ENCODE peak calls at places on chromosomes 4 and X, in four cellular contexts. One of them, this sample, is unnamed.
A peak's percentile ranks its signal among the peaks of the same experiment; 100 is the strongest.

GRCh38 chr4:15990570-15991285 is 27.8 kb upstream of the FGFBP2 start:
- DNase-seq in retinal pigment epithelial cell: no peak
- DNase-seq in AG04450: no peak
- DNase-seq in fibroblast of villous mesenchyme: no peak
- DNase-seq in this sample: no peak

GRCh38 chr4:70190579-70190978 is 4.9 kb upstream of the ODAM start:
- DNase-seq in retinal pigment epithelial cell: no peak
- DNase-seq in AG04450: no peak
- DNase-seq in fibroblast of villous mesenchyme: no peak
- DNase-seq in this sample: no peak

GRCh38 chrX:132745593-132745992 is 212.8 kb downstream of the HS6ST2 start:
- DNase-seq in retinal pigment epithelial cell: no peak
- DNase-seq in AG04450: no peak
- DNase-seq in fibroblast of villous mesenchyme: no peak
- DNase-seq in this sample: no peak

GRCh38 chr4:83490876-83491450 is 6.1 kb upstream of the ABRAXAS1 start:
- DNase-seq in retinal pigment epithelial cell: peak; percentile 71
- DNase-seq in AG04450: no peak
- DNase-seq in fibroblast of villous mesenchyme: peak; percentile 41
- DNase-seq in this sample: peak; percentile 56

GRCh38 chr4:8086751-8087445 is 71.7 kb downstream of the ABLIM2 start:
- DNase-seq in retinal pigment epithelial cell: no peak
- DNase-seq in AG04450: no peak
- DNase-seq in fibroblast of villous mesenchyme: no peak
- DNase-seq in this sample: no peak

GRCh38 chr4:73259552-73260140 is 1.0 kb upstream of the ANKRD17 start:
- DNase-seq in retinal pigment epithelial cell: no peak
- DNase-seq in AG04450: no peak
- DNase-seq in fibroblast of villous mesenchyme: peak; percentile 53
- DNase-seq in this sample: no peak

GRCh38 chr4:12949719-12950118 is 534.4 kb downstream of the RAB28 start:
- DNase-seq in retinal pigment epithelial cell: no peak
- DNase-seq in AG04450: no peak
- DNase-seq in fibroblast of villous mesenchyme: no peak
- DNase-seq in this sample: no peak

GRCh38 chrX:82775426-82775825 is 732.7 kb upstream of the POU3F4 start:
- DNase-seq in retinal pigment epithelial cell: no peak
- DNase-seq in AG04450: no peak
- DNase-seq in fibroblast of villous mesenchyme: no peak
- DNase-seq in this sample: no peak

GRCh38 chrX:43970528-43970927 is 2.7 kb downstream of the NDP start:
- DNase-seq in retinal pigment epithelial cell: no peak
- DNase-seq in AG04450: no peak
- DNase-seq in fibroblast of villous mesenchyme: no peak
- DNase-seq in this sample: no peak

GRCh38 chr4:98746530-98746929 is 88.1 kb upstream of the TSPAN5 start:
- DNase-seq in retinal pigment epithelial cell: no peak
- DNase-seq in AG04450: no peak
- DNase-seq in fibroblast of villous mesenchyme: no peak
- DNase-seq in this sample: peak; percentile 15

GRCh38 chrX:40550069-40550468 is 30.7 kb upstream of the ATP6AP2 start:
- DNase-seq in retinal pigment epithelial cell: no peak
- DNase-seq in AG04450: no peak
- DNase-seq in fibroblast of villous mesenchyme: no peak
- DNase-seq in this sample: no peak

GRCh38 chrX:155747520-155747919 is 133.6 kb upstream of the VAMP7 start:
- DNase-seq in retinal pigment epithelial cell: peak; percentile 7
- DNase-seq in AG04450: no peak
- DNase-seq in fibroblast of villous mesenchyme: no peak
- DNase-seq in this sample: peak; percentile 21

GRCh38 chr4:69775488-69775887 is 15.1 kb upstream of the SULT1B1 start:
- DNase-seq in retinal pigment epithelial cell: no peak
- DNase-seq in AG04450: no peak
- DNase-seq in fibroblast of villous mesenchyme: no peak
- DNase-seq in this sample: no peak

GRCh38 chr4:182749768-182750167 is 167.4 kb downstream of the DCTD start:
- DNase-seq in retinal pigment epithelial cell: no peak
- DNase-seq in AG04450: no peak
- DNase-seq in fibroblast of villous mesenchyme: no peak
- DNase-seq in this sample: no peak

GRCh38 chr4:129926936-129927335 is 831.0 kb downstream of the C4orf33 start:
- DNase-seq in retinal pigment epithelial cell: no peak
- DNase-seq in AG04450: no peak
- DNase-seq in fibroblast of villous mesenchyme: no peak
- DNase-seq in this sample: peak; percentile 1

GRCh38 chr4:1137850-1138249 is 24.5 kb upstream of the RNF212 start:
- DNase-seq in retinal pigment epithelial cell: no peak
- DNase-seq in AG04450: no peak
- DNase-seq in fibroblast of villous mesenchyme: peak; percentile 35
- DNase-seq in this sample: peak; percentile 20

GRCh38 chr4:40564004-40564403 is 65.7 kb downstream of the RBM47 start:
- DNase-seq in retinal pigment epithelial cell: no peak
- DNase-seq in AG04450: no peak
- DNase-seq in fibroblast of villous mesenchyme: peak; percentile 19
- DNase-seq in this sample: no peak

GRCh38 chrX:37912286-37912685 is 64.9 kb upstream of the DYNLT3 start:
- DNase-seq in retinal pigment epithelial cell: peak; percentile 70
- DNase-seq in AG04450: no peak
- DNase-seq in fibroblast of villous mesenchyme: peak; percentile 88
- DNase-seq in this sample: peak; percentile 2

GRCh38 chrX:21528076-21528475 is 130.1 kb downstream of the KLHL34 start:
- DNase-seq in retinal pigment epithelial cell: no peak
- DNase-seq in AG04450: no peak
- DNase-seq in fibroblast of villous mesenchyme: peak; percentile 37
- DNase-seq in this sample: peak; percentile 18

GRCh38 chr4:106585920-106586349 is 217.4 kb upstream of the GIMD1 start:
- DNase-seq in retinal pigment epithelial cell: no peak
- DNase-seq in AG04450: no peak
- DNase-seq in fibroblast of villous mesenchyme: no peak
- DNase-seq in this sample: no peak

GRCh38 chr4:49063670-49064069 is 77.6 kb downstream of the CWH43 start:
- DNase-seq in retinal pigment epithelial cell: no peak
- DNase-seq in AG04450: no peak
- DNase-seq in fibroblast of villous mesenchyme: no peak
- DNase-seq in this sample: peak; percentile 10

GRCh38 chrX:1400731-1401471 is 9.0 kb upstream of the SLC25A6 start:
- DNase-seq in retinal pigment epithelial cell: no peak
- DNase-seq in AG04450: no peak
- DNase-seq in fibroblast of villous mesenchyme: no peak
- DNase-seq in this sample: no peak

GRCh38 chr4:89212666-89213381 is 94.8 kb downstream of the GPRIN3 start:
- DNase-seq in retinal pigment epithelial cell: no peak
- DNase-seq in AG04450: no peak
- DNase-seq in fibroblast of villous mesenchyme: peak; percentile 10
- DNase-seq in this sample: peak; percentile 26

GRCh38 chr4:40998680-40999358 is 215.5 kb downstream of the APBB2 start:
- DNase-seq in retinal pigment epithelial cell: peak; percentile 42
- DNase-seq in AG04450: no peak
- DNase-seq in fibroblast of villous mesenchyme: peak; percentile 82
- DNase-seq in this sample: peak; percentile 80

GRCh38 chr4:162838671-162839070 is 328.0 kb downstream of the NAF1 start:
- DNase-seq in retinal pigment epithelial cell: no peak
- DNase-seq in AG04450: no peak
- DNase-seq in fibroblast of villous mesenchyme: no peak
- DNase-seq in this sample: no peak

GRCh38 chrX:129782706-129783105 is 3.0 kb downstream of the SASH3 start:
- DNase-seq in retinal pigment epithelial cell: no peak
- DNase-seq in AG04450: no peak
- DNase-seq in fibroblast of villous mesenchyme: no peak
- DNase-seq in this sample: no peak

GRCh38 chrX:129785160-129785947 is 5.6 kb downstream of the SASH3 start:
- DNase-seq in retinal pigment epithelial cell: no peak
- DNase-seq in AG04450: no peak
- DNase-seq in fibroblast of villous mesenchyme: no peak
- DNase-seq in this sample: no peak

GRCh38 chrX:129781134-129782014 is 1.6 kb downstream of the SASH3 start:
- DNase-seq in retinal pigment epithelial cell: no peak
- DNase-seq in AG04450: no peak
- DNase-seq in fibroblast of villous mesenchyme: no peak
- DNase-seq in this sample: no peak

GRCh38 chrX:129782015-129782495 is 2.3 kb downstream of the SASH3 start:
- DNase-seq in retinal pigment epithelial cell: no peak
- DNase-seq in AG04450: no peak
- DNase-seq in fibroblast of villous mesenchyme: no peak
- DNase-seq in this sample: no peak

GRCh38 chrX:129783176-129783776 is 3.5 kb downstream of the SASH3 start:
- DNase-seq in retinal pigment epithelial cell: no peak
- DNase-seq in AG04450: no peak
- DNase-seq in fibroblast of villous mesenchyme: no peak
- DNase-seq in this sample: no peak
- H3K4me3 ChIP-seq in retinal pigment epithelial cell: no peak overlapping the region
- H3K4me3 ChIP-seq in AG04450: no peak overlapping the region
- H3K4me3 ChIP-seq in fibroblast of villous mesenchyme: no peak overlapping the region
- H3K4me3 ChIP-seq in this sample: no peak overlapping the region

DNA sequence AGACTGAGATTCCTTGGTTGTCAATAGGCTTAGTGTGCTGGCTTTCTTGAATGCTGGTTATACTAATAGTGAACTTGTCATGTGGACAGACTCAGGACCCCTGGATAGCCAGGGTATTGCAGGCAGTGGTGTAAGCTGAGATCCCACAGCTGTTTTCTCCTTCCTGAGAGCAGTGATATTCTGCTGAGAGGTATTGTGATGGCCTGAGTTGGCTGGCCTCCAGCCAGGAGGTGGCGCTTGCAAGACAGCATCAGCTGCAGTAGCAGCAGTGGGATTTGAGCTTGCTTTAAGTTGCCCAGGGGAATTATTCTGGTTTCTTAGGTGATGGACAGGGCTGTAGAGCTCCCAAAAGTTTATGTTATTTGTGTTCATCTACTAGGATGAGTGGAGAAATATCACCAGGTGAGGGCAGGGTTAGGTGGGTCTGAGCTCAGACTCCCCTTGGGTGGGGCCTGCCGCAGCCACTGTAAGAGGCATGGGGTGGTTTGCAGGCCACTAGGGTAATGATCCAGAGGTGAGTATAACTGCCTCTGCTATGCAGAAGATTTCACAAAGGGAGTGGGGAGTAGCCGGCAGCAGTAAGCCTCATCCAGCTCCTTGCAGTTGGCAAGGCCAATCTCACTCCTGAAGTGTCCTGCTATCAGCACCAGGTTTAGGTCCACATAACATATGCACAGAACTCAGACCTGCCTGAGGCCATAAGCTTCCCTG is 66.2 kb downstream of the IL15 start:
- DNase-seq in retinal pigment epithelial cell: no peak
- DNase-seq in AG04450: no peak
- DNase-seq in fibroblast of villous mesenchyme: no peak
- DNase-seq in this sample: peak; percentile 65
- TF ChIP-seq CTCF in retinal pigment epithelial cell: peak; percentile 14
- TF ChIP-seq CTCF in AG04450: no peak
- TF ChIP-seq CTCF in fibroblast of villous mesenchyme: no peak
- TF ChIP-seq CTCF in this sample: no peak

DNA sequence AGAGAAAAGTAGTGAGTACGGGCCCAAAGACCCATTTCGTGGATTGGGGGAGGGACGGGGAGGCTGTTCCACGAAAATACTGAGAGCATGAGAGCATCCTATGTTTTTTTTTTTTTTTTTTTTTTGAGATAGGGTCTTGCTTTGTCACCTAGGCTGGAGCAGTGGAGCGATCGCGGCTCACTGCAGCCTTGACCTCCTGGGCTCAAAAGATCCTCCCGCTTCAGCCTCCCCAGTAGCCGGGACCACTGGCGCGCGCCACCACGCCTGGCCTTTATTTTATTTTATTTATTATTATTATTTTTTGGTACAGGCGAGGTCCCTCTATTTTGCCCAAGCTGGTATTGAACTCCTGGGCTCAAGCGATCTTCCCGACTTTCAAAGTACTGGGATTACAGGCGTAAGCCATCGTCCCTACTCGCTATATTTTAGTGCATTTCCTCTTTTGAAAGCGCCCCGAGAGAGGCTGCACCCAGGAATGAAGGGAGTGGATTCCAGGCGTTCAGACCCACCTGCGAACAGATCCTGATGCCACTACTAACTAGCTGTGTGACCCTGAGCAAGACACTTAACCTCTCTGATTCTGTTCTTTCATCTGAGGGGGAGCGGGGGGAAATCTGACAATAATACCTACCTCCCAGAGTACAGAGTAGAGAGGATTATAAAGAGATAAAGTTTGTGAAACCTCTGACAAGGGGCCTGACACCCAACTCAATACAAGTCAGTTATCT is 5.4 kb upstream of the MSX1 start:
- DNase-seq in retinal pigment epithelial cell: no peak
- DNase-seq in AG04450: no peak
- DNase-seq in fibroblast of villous mesenchyme: no peak
- DNase-seq in this sample: no peak
- H3K4me3 ChIP-seq in retinal pigment epithelial cell: no peak overlapping the region
- H3K4me3 ChIP-seq in AG04450: no peak overlapping the region
- H3K4me3 ChIP-seq in fibroblast of villous mesenchyme: no peak overlapping the region
- H3K4me3 ChIP-seq in this sample: no peak overlapping the region

DNA sequence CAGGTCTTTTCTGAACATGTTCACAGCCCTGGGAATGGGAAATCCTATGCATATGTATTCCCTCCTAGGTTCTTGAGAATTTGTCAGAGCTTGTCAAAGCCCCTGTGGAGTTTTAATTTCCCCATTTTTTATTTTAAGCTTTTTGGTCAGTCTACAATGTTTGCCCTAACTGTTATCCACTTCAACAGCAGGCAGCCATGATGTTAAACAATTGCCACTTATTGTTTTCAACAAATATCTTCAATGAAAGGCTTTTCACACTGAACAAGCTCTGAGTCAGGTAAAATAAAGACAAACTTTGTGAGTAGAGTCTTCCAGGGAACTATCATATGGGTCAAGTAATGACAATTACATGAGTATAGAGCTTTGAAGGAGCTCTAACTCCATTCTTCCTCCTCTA is 25.0 kb upstream of the ATP1B4 start:
- DNase-seq in retinal pigment epithelial cell: no peak
- DNase-seq in AG04450: no peak
- DNase-seq in fibroblast of villous mesenchyme: no peak
- DNase-seq in this sample: no peak
- TF ChIP-seq CTCF in retinal pigment epithelial cell: no peak
- TF ChIP-seq CTCF in AG04450: no peak
- TF ChIP-seq CTCF in fibroblast of villous mesenchyme: no peak
- TF ChIP-seq CTCF in this sample: no peak

GRCh38 chrX:153055827-153056748 is at the start of gene PNMA3:
- DNase-seq in retinal pigment epithelial cell: no peak
- DNase-seq in AG04450: no peak
- DNase-seq in fibroblast of villous mesenchyme: no peak
- DNase-seq in this sample: no peak
- H3K4me3 ChIP-seq in retinal pigment epithelial cell: no peak within 1 kb of the TSS
- H3K4me3 ChIP-seq in AG04450: no peak within 1 kb of the TSS
- H3K4me3 ChIP-seq in fibroblast of villous mesenchyme: no peak within 1 kb of the TSS
- H3K4me3 ChIP-seq in this sample: no peak within 1 kb of the TSS

This sample was measured in fibroblast of pulmonary artery.